ENCODE peak calls at places on chromosomes 13 and 19, in ten cellular contexts. One of them, this sample, is unnamed.

GRCh38 chr19:4120531-4120930 is 3.4 kb downstream of the MAP2K2 start:
- DNase-seq in PC-3: peak
- DNase-seq in AG09309: no peak
- DNase-seq in cardiac septum: no peak
- DNase-seq in stimulated activated CD4-positive, alpha-beta T cell treated with anti-CD3 and anti-CD28 coated beads, Interleukin-15, amount 100 ng/mL, for 1 hour: no peak
- DNase-seq in left cardiac atrium: no peak
- DNase-seq in A172: peak
- DNase-seq in fibroblast of the conjunctiva: peak
- DNase-seq in GM12892: no peak
- DNase-seq in HTR-8/SVneo: no peak
- DNase-seq in this sample: no peak

GRCh38 chr13:99323488-99323887 is 16.3 kb upstream of the GPR183 start:
- DNase-seq in fibroblast of the conjunctiva: no peak
- DNase-seq in HTR-8/SVneo: no peak
- DNase-seq in AG09309: no peak
- DNase-seq in PC-3: peak
- DNase-seq in A172: peak
- DNase-seq in stimulated activated CD4-positive, alpha-beta T cell treated with anti-CD3 and anti-CD28 coated beads, Interleukin-15, amount 100 ng/mL, for 1 hour: no peak
- DNase-seq in left cardiac atrium: no peak
- DNase-seq in GM12892: no peak
- DNase-seq in cardiac septum: no peak
- DNase-seq in this sample: no peak

GRCh38 chr13:39779337-39780270 is 124.1 kb downstream of the COG6 start:
- DNase-seq in GM12892: no peak
- DNase-seq in stimulated activated CD4-positive, alpha-beta T cell treated with anti-CD3 and anti-CD28 coated beads, Interleukin-15, amount 100 ng/mL, for 1 hour: no peak
- DNase-seq in left cardiac atrium: no peak
- DNase-seq in cardiac septum: no peak
- DNase-seq in fibroblast of the conjunctiva: no peak
- DNase-seq in A172: peak
- DNase-seq in PC-3: peak
- DNase-seq in HTR-8/SVneo: no peak
- DNase-seq in AG09309: no peak
- DNase-seq in this sample: no peak

GRCh38 chr13:30895773-30896172 is 10.3 kb upstream of the MEDAG start:
- DNase-seq in HTR-8/SVneo: peak
- DNase-seq in cardiac septum: no peak
- DNase-seq in stimulated activated CD4-positive, alpha-beta T cell treated with anti-CD3 and anti-CD28 coated beads, Interleukin-15, amount 100 ng/mL, for 1 hour: no peak
- DNase-seq in A172: no peak
- DNase-seq in fibroblast of the conjunctiva: peak
- DNase-seq in PC-3: no peak
- DNase-seq in AG09309: peak
- DNase-seq in GM12892: no peak
- DNase-seq in left cardiac atrium: peak
- DNase-seq in this sample: no peak

GRCh38 chr13:78603240-78603947 is at the start of gene POU4F1:
- DNase-seq in AG09309: no peak
- DNase-seq in fibroblast of the conjunctiva: no peak
- DNase-seq in HTR-8/SVneo: peak
- DNase-seq in left cardiac atrium: no peak
- DNase-seq in GM12892: peak
- DNase-seq in cardiac septum: no peak
- DNase-seq in stimulated activated CD4-positive, alpha-beta T cell treated with anti-CD3 and anti-CD28 coated beads, Interleukin-15, amount 100 ng/mL, for 1 hour: no peak
- DNase-seq in PC-3: no peak
- DNase-seq in A172: no peak
- DNase-seq in this sample: peak

GRCh38 chr19:45547965-45548609 is 36.5 kb downstream of the OPA3 start:
- DNase-seq in left cardiac atrium: peak
- DNase-seq in A172: peak
- DNase-seq in stimulated activated CD4-positive, alpha-beta T cell treated with anti-CD3 and anti-CD28 coated beads, Interleukin-15, amount 100 ng/mL, for 1 hour: no peak
- DNase-seq in PC-3: peak
- DNase-seq in AG09309: peak
- DNase-seq in GM12892: no peak
- DNase-seq in fibroblast of the conjunctiva: no peak
- DNase-seq in cardiac septum: no peak
- DNase-seq in HTR-8/SVneo: no peak
- DNase-seq in this sample: no peak

GRCh38 chr13:30667014-30667413 is 49.3 kb downstream of the USPL1 start:
- DNase-seq in cardiac septum: no peak
- DNase-seq in GM12892: no peak
- DNase-seq in HTR-8/SVneo: no peak
- DNase-seq in fibroblast of the conjunctiva: no peak
- DNase-seq in AG09309: no peak
- DNase-seq in A172: no peak
- DNase-seq in stimulated activated CD4-positive, alpha-beta T cell treated with anti-CD3 and anti-CD28 coated beads, Interleukin-15, amount 100 ng/mL, for 1 hour: no peak
- DNase-seq in PC-3: no peak
- DNase-seq in left cardiac atrium: no peak
- DNase-seq in this sample: no peak

GRCh38 chr13:38875186-38875875 is 115.3 kb downstream of the STOML3 start:
- DNase-seq in cardiac septum: no peak
- DNase-seq in AG09309: no peak
- DNase-seq in fibroblast of the conjunctiva: no peak
- DNase-seq in GM12892: no peak
- DNase-seq in HTR-8/SVneo: no peak
- DNase-seq in A172: no peak
- DNase-seq in stimulated activated CD4-positive, alpha-beta T cell treated with anti-CD3 and anti-CD28 coated beads, Interleukin-15, amount 100 ng/mL, for 1 hour: no peak
- DNase-seq in left cardiac atrium: no peak
- DNase-seq in PC-3: no peak
- DNase-seq in this sample: no peak

GRCh38 chr19:15305582-15306334 is 26.6 kb downstream of the BRD4 start:
- DNase-seq in AG09309: no peak
- DNase-seq in A172: no peak
- DNase-seq in left cardiac atrium: no peak
- DNase-seq in HTR-8/SVneo: no peak
- DNase-seq in GM12892: no peak
- DNase-seq in stimulated activated CD4-positive, alpha-beta T cell treated with anti-CD3 and anti-CD28 coated beads, Interleukin-15, amount 100 ng/mL, for 1 hour: no peak
- DNase-seq in PC-3: no peak
- DNase-seq in cardiac septum: no peak
- DNase-seq in fibroblast of the conjunctiva: no peak
- DNase-seq in this sample: no peak

GRCh38 chr19:45768644-45769053 is 403 bp downstream of the SIX5 start:
- DNase-seq in AG09309: no peak
- DNase-seq in A172: no peak
- DNase-seq in left cardiac atrium: no peak
- DNase-seq in PC-3: no peak
- DNase-seq in cardiac septum: peak
- DNase-seq in stimulated activated CD4-positive, alpha-beta T cell treated with anti-CD3 and anti-CD28 coated beads, Interleukin-15, amount 100 ng/mL, for 1 hour: no peak
- DNase-seq in HTR-8/SVneo: no peak
- DNase-seq in fibroblast of the conjunctiva: no peak
- DNase-seq in GM12892: no peak
- DNase-seq in this sample: peak

GRCh38 chr13:26679411-26679810 is 81.2 kb downstream of the GPR12 start:
- DNase-seq in AG09309: no peak
- DNase-seq in cardiac septum: no peak
- DNase-seq in GM12892: no peak
- DNase-seq in fibroblast of the conjunctiva: no peak
- DNase-seq in A172: peak
- DNase-seq in PC-3: peak
- DNase-seq in stimulated activated CD4-positive, alpha-beta T cell treated with anti-CD3 and anti-CD28 coated beads, Interleukin-15, amount 100 ng/mL, for 1 hour: no peak
- DNase-seq in left cardiac atrium: no peak
- DNase-seq in HTR-8/SVneo: no peak
- DNase-seq in this sample: no peak

GRCh38 chr13:76398426-76398825 is 487.8 kb downstream of the KCTD12 start:
- DNase-seq in A172: no peak
- DNase-seq in left cardiac atrium: no peak
- DNase-seq in AG09309: no peak
- DNase-seq in PC-3: no peak
- DNase-seq in HTR-8/SVneo: no peak
- DNase-seq in fibroblast of the conjunctiva: peak
- DNase-seq in cardiac septum: no peak
- DNase-seq in stimulated activated CD4-positive, alpha-beta T cell treated with anti-CD3 and anti-CD28 coated beads, Interleukin-15, amount 100 ng/mL, for 1 hour: no peak
- DNase-seq in GM12892: no peak
- DNase-seq in this sample: no peak

This sample was measured in Calu3.